ENCODE peak calls at places on chromosomes 4 and X, in four cellular contexts. One of them, this sample, is unnamed.

GRCh38 chr4:24574256-24574655 is 10.1 kb downstream of the DHX15 start:
- DNase-seq in stomach: no peak
- DNase-seq in A549: no peak
- DNase-seq in esophagus squamous epithelium: no peak
- DNase-seq in this sample: no peak

GRCh38 chrX:77925764-77926163 is 15.3 kb downstream of the ATP7A start:
- DNase-seq in stomach: no peak
- DNase-seq in esophagus squamous epithelium: no peak
- DNase-seq in A549: no peak
- DNase-seq in this sample: no peak

GRCh38 chr4:87126056-87126455 is 94.4 kb downstream of the KLHL8 start:
- DNase-seq in A549: no peak
- DNase-seq in stomach: no peak
- DNase-seq in esophagus squamous epithelium: no peak
- DNase-seq in this sample: no peak

GRCh38 chr4:244471-244870 is 60.8 kb downstream of the ZNF732 start:
- DNase-seq in esophagus squamous epithelium: no peak
- DNase-seq in stomach: peak
- DNase-seq in A549: peak
- DNase-seq in this sample: peak

GRCh38 chrX:10360121-10360520 is 203.3 kb downstream of the CLCN4 start:
- DNase-seq in stomach: no peak
- DNase-seq in esophagus squamous epithelium: no peak
- DNase-seq in A549: no peak
- DNase-seq in this sample: no peak

GRCh38 chr4:33543941-33544450 is 2700.3 kb downstream of the ARAP2 start:
- DNase-seq in stomach: no peak
- DNase-seq in A549: no peak
- DNase-seq in esophagus squamous epithelium: no peak
- DNase-seq in this sample: no peak

GRCh38 chrX:29044802-29045201 is 457.6 kb downstream of the IL1RAPL1 start:
- DNase-seq in esophagus squamous epithelium: no peak
- DNase-seq in stomach: no peak
- DNase-seq in A549: no peak
- DNase-seq in this sample: no peak

GRCh38 chr4:177116161-177116560 is 193.5 kb upstream of the NEIL3 start:
- DNase-seq in A549: no peak
- DNase-seq in stomach: no peak
- DNase-seq in esophagus squamous epithelium: no peak
- DNase-seq in this sample: no peak

GRCh38 chr4:8592366-8593267 is at the start of gene CPZ:
- DNase-seq in A549: no peak
- DNase-seq in stomach: no peak
- DNase-seq in esophagus squamous epithelium: no peak
- DNase-seq in this sample: no peak

GRCh38 chrX:71098302-71098701 is 2.7 kb downstream of the FOXO4 start:
- DNase-seq in A549: peak
- DNase-seq in esophagus squamous epithelium: peak
- DNase-seq in stomach: peak
- DNase-seq in this sample: peak

GRCh38 chrX:10399152-10399741 is 221.1 kb downstream of the MID1 start:
- DNase-seq in A549: no peak
- DNase-seq in stomach: no peak
- DNase-seq in esophagus squamous epithelium: no peak
- DNase-seq in this sample: no peak

GRCh38 chr4:103445377-103445776 is 247.2 kb upstream of the CENPE start:
- DNase-seq in esophagus squamous epithelium: no peak
- DNase-seq in stomach: no peak
- DNase-seq in A549: no peak
- DNase-seq in this sample: no peak

GRCh38 chr4:113958766-113959540 is 20.5 kb downstream of the ARSJ start:
- DNase-seq in A549: peak
- DNase-seq in stomach: no peak
- DNase-seq in esophagus squamous epithelium: no peak
- DNase-seq in this sample: no peak

GRCh38 chrX:103540145-103540544 is 20.9 kb upstream of the RAB40A start:
- DNase-seq in stomach: no peak
- DNase-seq in A549: no peak
- DNase-seq in esophagus squamous epithelium: no peak
- DNase-seq in this sample: no peak

GRCh38 chr4:112411781-112412281 is 104.1 kb downstream of the NEUROG2 start:
- DNase-seq in stomach: no peak
- DNase-seq in A549: no peak
- DNase-seq in esophagus squamous epithelium: no peak
- DNase-seq in this sample: no peak

GRCh38 chr4:113809313-113809712 is 47.8 kb upstream of the CAMK2D start:
- DNase-seq in stomach: no peak
- DNase-seq in esophagus squamous epithelium: no peak
- DNase-seq in A549: no peak
- DNase-seq in this sample: peak

GRCh38 chr4:159248383-159249178 is 145.7 kb downstream of the RAPGEF2 start:
- DNase-seq in stomach: no peak
- DNase-seq in A549: peak
- DNase-seq in esophagus squamous epithelium: no peak
- DNase-seq in this sample: no peak

GRCh38 chr4:121277194-121278105 is 103.4 kb downstream of the QRFPR start:
- DNase-seq in stomach: no peak
- DNase-seq in A549: peak
- DNase-seq in esophagus squamous epithelium: no peak
- DNase-seq in this sample: no peak

GRCh38 chrX:49995021-49995731 is 72.8 kb downstream of the CLCN5 start:
- DNase-seq in stomach: no peak
- DNase-seq in esophagus squamous epithelium: no peak
- DNase-seq in A549: peak
- DNase-seq in this sample: no peak

GRCh38 chr4:136741468-136741867 is 790.8 kb downstream of the PCDH18 start:
- DNase-seq in esophagus squamous epithelium: no peak
- DNase-seq in stomach: no peak
- DNase-seq in A549: peak
- DNase-seq in this sample: no peak

GRCh38 chr4:144366425-144366824 is 225.9 kb upstream of the GYPA start:
- DNase-seq in A549: no peak
- DNase-seq in stomach: no peak
- DNase-seq in esophagus squamous epithelium: no peak
- DNase-seq in this sample: no peak

DNA sequence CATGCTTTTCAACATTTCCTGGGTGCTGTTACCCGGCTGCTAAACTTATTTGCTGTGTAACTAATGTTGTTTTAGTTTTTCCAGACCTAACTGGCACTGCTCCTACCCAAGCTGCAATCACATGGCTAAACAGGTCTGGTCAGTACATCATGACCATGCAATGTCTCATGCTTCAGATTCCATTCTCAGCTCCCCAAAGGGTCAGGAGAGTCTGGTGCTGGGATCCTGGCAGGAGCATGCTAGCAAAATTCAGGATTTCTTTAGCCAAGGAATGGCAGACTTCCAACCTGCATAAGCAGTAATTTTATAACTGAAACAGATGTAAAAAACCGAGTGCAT is 12.6 kb upstream of the CENPU start:
- DNase-seq in A549: no peak
- DNase-seq in esophagus squamous epithelium: no peak
- DNase-seq in stomach: peak
- DNase-seq in this sample: peak
- H3K27ac ChIP-seq in A549: no peak
- H3K27ac ChIP-seq in esophagus squamous epithelium: peak
- H3K27ac ChIP-seq in stomach: peak
- H3K27ac ChIP-seq in this sample: peak

DNA sequence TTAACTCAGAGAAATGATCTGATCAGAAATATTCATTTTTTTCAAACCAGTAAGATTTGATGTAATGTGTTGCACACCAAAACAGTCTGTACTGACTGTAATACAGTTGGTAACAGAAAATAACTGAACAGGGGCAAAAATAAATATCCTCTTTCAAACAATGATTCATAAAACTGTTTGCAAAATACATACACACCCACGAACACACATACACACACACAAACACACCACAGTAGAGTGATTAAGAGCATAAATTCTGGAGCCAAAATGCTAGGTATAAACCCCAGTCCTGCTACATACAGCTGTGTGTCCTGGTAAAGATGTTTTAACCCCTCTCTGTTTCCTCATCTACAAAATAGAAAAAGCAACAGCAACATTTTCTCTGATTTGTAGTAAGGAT is 376.6 kb downstream of the PDGFC start:
- DNase-seq in stomach: no peak
- DNase-seq in A549: no peak
- DNase-seq in esophagus squamous epithelium: no peak
- DNase-seq in this sample: no peak
- H3K4me3 ChIP-seq in stomach: no peak
- H3K4me3 ChIP-seq in A549: no peak
- H3K4me3 ChIP-seq in esophagus squamous epithelium: no peak
- H3K4me3 ChIP-seq in this sample: no peak

GRCh38 chrX:130902783-130903613 is at the start of gene ENOX2:
- DNase-seq in A549: peak
- DNase-seq in esophagus squamous epithelium: peak
- DNase-seq in stomach: peak
- DNase-seq in this sample: peak
- TF ChIP-seq CTCF in A549: no peak
- TF ChIP-seq CTCF in esophagus squamous epithelium: no peak
- TF ChIP-seq CTCF in stomach: no peak
- TF ChIP-seq CTCF in this sample: no peak

DNA sequence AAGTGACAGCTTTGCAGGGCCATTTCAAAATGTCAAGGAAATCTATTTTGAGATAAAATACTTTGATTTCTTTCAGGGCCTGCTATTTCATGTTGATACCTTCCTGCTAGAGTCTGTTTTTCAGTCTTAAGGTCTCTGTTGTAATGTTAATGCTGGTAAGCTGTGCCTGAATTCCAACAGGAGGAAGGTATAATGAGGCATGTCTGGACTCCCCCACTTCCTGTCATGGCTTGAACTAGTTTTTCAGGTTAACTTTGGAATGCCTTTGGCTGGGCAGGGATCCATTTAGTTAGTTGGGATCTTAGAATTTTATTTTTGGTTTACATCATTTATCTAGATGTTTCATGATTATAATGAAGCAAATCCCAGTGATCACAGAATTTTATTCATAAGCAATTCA is 279.0 kb downstream of the CFAP47 start:
- DNase-seq in A549: no peak
- DNase-seq in stomach: no peak
- DNase-seq in esophagus squamous epithelium: no peak
- DNase-seq in this sample: no peak
- H3K27ac ChIP-seq in A549: no peak
- H3K27ac ChIP-seq in stomach: no peak
- H3K27ac ChIP-seq in esophagus squamous epithelium: no peak
- H3K27ac ChIP-seq in this sample: no peak

DNA sequence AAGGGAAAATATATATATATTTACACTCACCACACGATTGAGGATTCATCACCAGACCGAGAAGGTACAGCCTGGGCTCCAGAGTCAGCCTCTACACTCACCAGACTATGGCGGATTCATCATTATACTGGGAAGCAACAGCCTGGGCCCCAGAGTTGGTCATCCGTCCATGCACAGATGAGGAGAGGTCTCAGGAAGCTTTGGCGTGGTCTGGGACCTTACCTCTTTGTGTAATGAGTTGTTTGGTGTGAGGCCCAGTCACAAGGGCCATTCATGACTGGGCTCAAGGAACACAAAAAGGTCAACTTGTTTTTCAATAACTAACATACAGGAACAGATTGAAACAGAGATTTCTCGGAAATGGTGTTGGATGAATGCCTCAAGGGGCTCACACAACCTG is 926.1 kb downstream of the FAM133A start:
- DNase-seq in stomach: no peak
- DNase-seq in esophagus squamous epithelium: no peak
- DNase-seq in A549: peak
- DNase-seq in this sample: peak
- H3K4me3 ChIP-seq in stomach: no peak
- H3K4me3 ChIP-seq in esophagus squamous epithelium: no peak
- H3K4me3 ChIP-seq in A549: no peak
- H3K4me3 ChIP-seq in this sample: no peak

GRCh38 chr4:154686838-154687237 is 57.0 kb upstream of the LRAT start:
- DNase-seq in stomach: no peak
- DNase-seq in esophagus squamous epithelium: no peak
- DNase-seq in A549: no peak
- DNase-seq in this sample: no peak
- TF ChIP-seq CTCF in stomach: no peak
- TF ChIP-seq CTCF in esophagus squamous epithelium: no peak
- TF ChIP-seq CTCF in A549: peak
- TF ChIP-seq CTCF in this sample: no peak

GRCh38 chr4:168815373-168816345 is 194.4 kb downstream of the CBR4 start:
- DNase-seq in A549: no peak
- DNase-seq in esophagus squamous epithelium: no peak
- DNase-seq in stomach: no peak
- DNase-seq in this sample: no peak

GRCh38 chr4:168822481-168822880 is 187.6 kb downstream of the CBR4 start:
- DNase-seq in stomach: no peak
- DNase-seq in A549: no peak
- DNase-seq in esophagus squamous epithelium: no peak
- DNase-seq in this sample: no peak

GRCh38 chr4:168812806-168813205 is 197.2 kb downstream of the CBR4 start:
- DNase-seq in A549: no peak
- DNase-seq in stomach: no peak
- DNase-seq in esophagus squamous epithelium: no peak
- DNase-seq in this sample: no peak

GRCh38 chr4:168811793-168812651 is 198.0 kb downstream of the CBR4 start:
- DNase-seq in esophagus squamous epithelium: no peak
- DNase-seq in A549: no peak
- DNase-seq in stomach: no peak
- DNase-seq in this sample: no peak

DNA sequence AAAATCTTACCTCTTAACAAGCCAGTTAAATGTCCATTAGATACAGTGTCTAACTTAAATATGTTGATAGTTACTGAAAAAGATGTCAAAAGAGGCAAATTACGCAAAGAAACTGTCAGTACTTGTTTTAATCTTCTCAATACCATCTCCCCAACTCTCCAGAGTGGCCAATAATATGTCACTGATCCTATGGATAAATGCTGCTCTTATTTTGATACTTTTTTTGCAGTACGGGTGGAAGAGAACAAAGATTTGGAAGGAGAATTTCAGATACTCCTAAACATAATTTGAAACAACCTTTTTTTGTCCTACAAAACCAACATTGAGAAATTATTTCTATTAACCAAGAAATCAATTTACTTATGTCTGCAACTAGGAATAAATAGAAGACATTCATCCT is 192.6 kb downstream of the CBR4 start:
- DNase-seq in A549: no peak
- DNase-seq in stomach: no peak
- DNase-seq in esophagus squamous epithelium: no peak
- DNase-seq in this sample: no peak
- H3K27ac ChIP-seq in A549: peak
- H3K27ac ChIP-seq in stomach: peak
- H3K27ac ChIP-seq in esophagus squamous epithelium: peak
- H3K27ac ChIP-seq in this sample: peak

GRCh38 chrX:72316408-72317079 is 10.8 kb upstream of the CITED1 start:
- DNase-seq in esophagus squamous epithelium: no peak
- DNase-seq in stomach: no peak
- DNase-seq in A549: no peak
- DNase-seq in this sample: no peak
- H3K4me3 ChIP-seq in esophagus squamous epithelium: no peak
- H3K4me3 ChIP-seq in stomach: no peak
- H3K4me3 ChIP-seq in A549: no peak
- H3K4me3 ChIP-seq in this sample: no peak